ENCODE peak calls at places on chromosomes 1 and 21, in ten cellular contexts. L is NCI-H1417 treated with DMSO at 0.1 percent for 48 hours; W is iris pigment epithelial cell; X is thyroid gland; H is amniotic stem cell; Q is stimulated activated CD4-positive, alpha-beta T cell treated with anti-CD3 and anti-CD28 coated beads, Interleukin-4, amount 100 ng/mL, for 24 hours; U is T-helper 1 cell; A is stimulated activated effector memory CD8-positive, alpha-beta T cell treated with anti-CD3 and anti-CD28 coated beads, Interleukin-12 subunit alpha, Interleukin-12 subunit beta, amount 100 ng/mL, for 72 hours; K is M059J; B is anterior cingulate cortex. D is an unnamed sample.

GRCh38 chr1:37593726-37594125 is 2.0 kb downstream of the GNL2 start:
- DNase-seq in L (no peak), W (no peak), X (no peak), H (no peak), Q (no peak), U (no peak), A (no peak), K (no peak), B (no peak), D (no peak)

GRCh38 chr21:31290765-31291164 is 53.3 kb downstream of the TIAM1 start:
- DNase-seq in L (no peak), W (no peak), X (no peak), H (no peak), Q (no peak), U (no peak), A (no peak), K (no peak), B (no peak), D (no peak)

GRCh38 chr1:51855624-51856023 is 22.9 kb downstream of the NRDC start:
- DNase-seq in L (no peak), W (no peak), X (no peak), H (no peak), Q (no peak), U (no peak), A (no peak), K (no peak), B (no peak), D (no peak)

GRCh38 chr1:25616080-25616931 is at the start of gene MAN1C1:
- DNase-seq in L (peak; percentile 68), W (peak; percentile 83), X (peak; percentile 91), H (peak; percentile 58), Q (peak; percentile 68), U (peak; percentile 76), A (peak; percentile 76), K (peak; percentile 85), B (peak; percentile 89), D (peak; percentile 95)

GRCh38 chr21:45408271-45408791 is 3.4 kb downstream of the COL18A1 start:
- DNase-seq in L (no peak), W (no peak), X (no peak), H (no peak), Q (no peak), U (no peak), A (no peak), K (no peak), B (no peak), D (no peak)

GRCh38 chr1:32466761-32467160 is 1.9 kb downstream of the ZBTB8B start:
- DNase-seq in L (no peak), W (no peak), X (no peak), H (no peak), Q (no peak), U (no peak), A (no peak), K (no peak), B (no peak), D (no peak)

GRCh38 chr1:234260578-234260977 is 112.7 kb upstream of the COA6 start:
- DNase-seq in L (no peak), W (peak; percentile 16), X (no peak), H (no peak), Q (peak; percentile 47), U (no peak), A (no peak), K (peak; percentile 73), B (no peak), D (no peak)

GRCh38 chr21:42737969-42738590 is 84.7 kb downstream of the PDE9A start:
- DNase-seq in L (no peak), W (peak; percentile 26), X (peak; percentile 34), H (no peak), Q (peak; percentile 38), U (no peak), A (no peak), K (no peak), B (peak; percentile 30), D (no peak)

GRCh38 chr1:46606255-46606965 is 2.3 kb upstream of the MKNK1 start:
- DNase-seq in L (no peak), W (no peak), X (no peak), H (no peak), Q (no peak), U (no peak), A (no peak), K (no peak), B (no peak), D (no peak)

GRCh38 chr1:43789604-43790288 is 82.4 kb downstream of the ST3GAL3 start:
- DNase-seq in L (no peak), W (no peak), X (no peak), H (no peak), Q (no peak), U (no peak), A (no peak), K (no peak), B (no peak), D (no peak)

GRCh38 chr1:6358757-6359567 is 34.6 kb downstream of the ACOT7 start:
- DNase-seq in L (no peak), W (peak; percentile 84), X (no peak), H (peak; percentile 43), Q (peak; percentile 43), U (peak; percentile 59), A (no peak), K (peak; percentile 98), B (peak; percentile 23), D (peak; percentile 55)

GRCh38 chr1:52007228-52008073 is 17.0 kb upstream of the RAB3B start:
- DNase-seq in L (no peak), W (peak; percentile 12), X (no peak), H (no peak), Q (no peak), U (no peak), A (no peak), K (no peak), B (no peak), D (peak; percentile 50)

GRCh38 chr1:159121526-159121925 is 45.0 kb upstream of the AIM2 start:
- DNase-seq in L (no peak), W (no peak), X (no peak), H (no peak), Q (no peak), U (no peak), A (no peak), K (no peak), B (no peak), D (no peak)

GRCh38 chr1:2257245-2257627 is 29.1 kb downstream of the SKI start:
- DNase-seq in L (no peak), W (no peak), X (no peak), H (no peak), Q (no peak), U (no peak), A (no peak), K (no peak), B (peak; percentile 71), D (no peak)

GRCh38 chr1:23456226-23456625 is 27.8 kb downstream of the ASAP3 start:
- DNase-seq in L (no peak), W (peak; percentile 8), X (no peak), H (no peak), Q (no peak), U (no peak), A (no peak), K (peak; percentile 94), B (no peak), D (no peak)

GRCh38 chr21:45326834-45327457 is 39.3 kb upstream of the POFUT2 start:
- DNase-seq in L (no peak), W (no peak), X (no peak), H (no peak), Q (no peak), U (peak; percentile 4), A (no peak), K (no peak), B (no peak), D (no peak)

GRCh38 chr1:178560871-178561376 is 48.0 kb downstream of the TEX35 start:
- DNase-seq in L (no peak), W (no peak), X (no peak), H (no peak), Q (no peak), U (no peak), A (no peak), K (no peak), B (no peak), D (no peak)

GRCh38 chr21:44805226-44805625 is 3.6 kb upstream of the UBE2G2 start:
- DNase-seq in L (no peak), W (no peak), X (no peak), H (no peak), Q (no peak), U (no peak), A (no peak), K (no peak), B (no peak), D (no peak)

GRCh38 chr1:236140705-236141446 is 1.5 kb upstream of the GPR137B start:
- DNase-seq in L (no peak), W (no peak), X (no peak), H (no peak), Q (no peak), U (no peak), A (no peak), K (no peak), B (no peak), D (no peak)

GRCh38 chr1:23394664-23395063 is 25.0 kb upstream of the ZNF436 start:
- DNase-seq in L (no peak), W (peak; percentile 64), X (peak; percentile 41), H (no peak), Q (no peak), U (no peak), A (no peak), K (peak; percentile 91), B (no peak), D (peak; percentile 58)

GRCh38 chr1:8394456-8395321 is 76.8 kb downstream of the SLC45A1 start:
- DNase-seq in L (no peak), W (peak; percentile 93), X (no peak), H (peak; percentile 47), Q (peak; percentile 57), U (no peak), A (no peak), K (peak; percentile 97), B (no peak), D (peak; percentile 69)